ENCODE peak calls at places on chromosomes 11 and 22, in ten cellular contexts. O is GM06990, Z is lower lobe of right lung, T is NB4, P is thyroid gland, E is fibroblast of villous mesenchyme, W is AG09309, X is cardiac fibroblast, K is A549, D is GM12865. L is an unnamed sample.

GRCh38 chr11:79493555-79494171 is 52.8 kb upstream of the TENM4 start:
- DNase-seq in O (peak; percentile 43), T (peak; percentile 64), W (peak; percentile 14), K (peak; percentile 70), E (peak; percentile 54), X (peak; percentile 73), Z (peak; percentile 74), P (peak; percentile 78), D (peak; percentile 73), L (no peak)

GRCh38 chr22:38940985-38941384 is 16.4 kb upstream of the APOBEC3A start:
- DNase-seq in X (no peak), D (peak; percentile 56), O (peak; percentile 39), T (peak; percentile 21), E (no peak), W (no peak), P (no peak), Z (no peak), K (no peak), L (no peak)

GRCh38 chr22:45246060-45246985 is 5.6 kb upstream of the KIAA0930 start:
- DNase-seq in E (peak; percentile 99), W (peak; percentile 94), K (peak; percentile 88), P (no peak), Z (no peak), D (no peak), T (no peak), O (no peak), X (peak; percentile 90), L (no peak)

GRCh38 chr22:45881524-45881875 is 95.5 kb downstream of the WNT7B start:
- DNase-seq in P (no peak), T (no peak), D (no peak), X (no peak), O (no peak), E (no peak), K (no peak), Z (peak; percentile 39), W (no peak), L (no peak)

GRCh38 chr22:35315855-35316745 is 16.4 kb downstream of the TOM1 start:
- DNase-seq in T (no peak), Z (no peak), P (peak; percentile 75), D (no peak), E (no peak), W (no peak), K (no peak), X (no peak), O (no peak), L (no peak)

GRCh38 chr11:27174026-27174425 is 133.4 kb downstream of the BBOX1 start:
- DNase-seq in P (no peak), E (no peak), O (no peak), Z (no peak), K (no peak), D (no peak), T (no peak), W (no peak), X (no peak), L (no peak)

GRCh38 chr22:26457661-26458272 is 25.8 kb downstream of the HPS4 start:
- DNase-seq in K (no peak), Z (no peak), P (no peak), X (no peak), W (no peak), O (no peak), D (no peak), E (no peak), T (no peak), L (no peak)

GRCh38 chr11:75233688-75234295 is 6.8 kb upstream of the TPBGL start:
- DNase-seq in X (peak; percentile 72), W (peak; percentile 3), E (peak; percentile 52), Z (no peak), O (no peak), P (peak; percentile 8), D (peak; percentile 23), K (no peak), T (peak; percentile 62), L (no peak)

GRCh38 chr11:107655607-107656006 is 56.2 kb downstream of the SLN start:
- DNase-seq in D (no peak), X (no peak), E (no peak), T (no peak), W (no peak), K (no peak), P (no peak), Z (no peak), O (no peak), L (no peak)

GRCh38 chr22:44538518-44539315 is 40.7 kb upstream of the RTL6 start:
- DNase-seq in W (no peak), E (no peak), D (no peak), X (no peak), T (no peak), K (no peak), Z (no peak), O (no peak), P (no peak), L (no peak)

GRCh38 chr11:97454988-97455387 is 1065.2 kb downstream of the JRKL start:
- DNase-seq in K (no peak), W (no peak), P (no peak), Z (no peak), T (peak; percentile 12), O (no peak), D (no peak), E (peak; percentile 6), X (peak; percentile 83), L (no peak)
- TF ChIP-seq CTCF in K (no peak), W (no peak), P (no peak), Z (peak; percentile 8), T (no peak), O (no peak), D (no peak), E (peak; percentile 24), X (peak; percentile 68), L (no peak)

DNA sequence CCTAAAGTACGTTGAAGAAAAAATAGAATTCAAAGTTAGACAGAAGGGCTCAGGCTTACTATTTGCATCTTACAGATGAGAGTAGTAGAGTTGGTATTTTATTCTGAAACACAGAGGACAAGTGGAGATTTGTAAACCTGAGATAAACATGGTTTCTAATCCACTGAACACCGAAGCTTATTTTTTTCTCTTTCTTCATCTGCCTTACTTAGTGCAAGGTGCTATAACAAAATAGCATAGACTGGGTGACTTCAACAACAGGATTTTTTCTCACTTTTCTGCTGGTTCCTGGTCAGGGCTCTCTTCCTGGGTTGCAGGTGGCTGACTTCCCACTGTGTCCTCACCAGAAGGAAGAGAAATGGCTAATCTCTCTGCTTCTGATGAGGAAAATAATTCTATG is 2.1 kb upstream of the HBG1 start:
- DNase-seq in P (no peak), X (no peak), E (no peak), T (no peak), Z (no peak), O (no peak), W (no peak), K (no peak), D (no peak), L (no peak)
- H3K4me3 ChIP-seq in P (no peak overlapping the region), X (no peak overlapping the region), E (no peak overlapping the region), T (no peak overlapping the region), Z (no peak overlapping the region), O (no peak overlapping the region), W (no peak overlapping the region), K (no peak overlapping the region), D (no peak overlapping the region), L (no peak overlapping the region)

GRCh38 chr11:73398132-73398526 is 21.9 kb downstream of the RELT start:
- DNase-seq in Z (no peak), K (no peak), X (no peak), E (no peak), O (no peak), P (no peak), T (no peak), D (no peak), W (no peak), L (no peak)
- TF ChIP-seq CTCF in Z (no peak), K (no peak), X (no peak), E (no peak), O (no peak), P (no peak), T (no peak), D (no peak), W (no peak), L (no peak)

GRCh38 chr22:23896166-23896522 is 2.0 kb downstream of the MIF start:
- DNase-seq in W (no peak), K (no peak), O (no peak), D (no peak), X (no peak), T (no peak), E (no peak), Z (no peak), P (no peak), L (no peak)
- H3K4me3 ChIP-seq in W (no peak overlapping the region), K (peak overlapping the region; percentile 81), O (peak overlapping the region; percentile 93), D (peak overlapping the region; percentile 98), X (peak overlapping the region; percentile 92), T (peak overlapping the region; percentile 88), E (no peak overlapping the region), Z (no peak overlapping the region), P (no peak overlapping the region), L (peak overlapping the region; percentile 73)

GRCh38 chr11:119055901-119056300 is 1.1 kb downstream of the HYOU1 start:
- DNase-seq in X (peak; percentile 50), Z (no peak), E (peak; percentile 8), T (peak; percentile 59), P (no peak), W (no peak), K (peak; percentile 57), O (no peak), D (peak; percentile 50), L (no peak)
- TF ChIP-seq CTCF in X (peak; percentile 12), Z (no peak), E (no peak), T (peak; percentile 18), P (no peak), W (peak; percentile 27), K (peak; percentile 22), O (peak; percentile 24), D (no peak), L (no peak)

GRCh38 chr11:2168286-2169000 is 3.2 kb downstream of the TH start:
- DNase-seq in T (no peak), P (no peak), Z (no peak), W (no peak), O (no peak), D (no peak), K (no peak), E (no peak), X (no peak), L (no peak)

GRCh38 chr11:2165571-2165970 is 4.6 kb upstream of the INS start:
- DNase-seq in P (no peak), X (no peak), O (no peak), W (no peak), Z (no peak), K (no peak), T (no peak), E (no peak), D (no peak), L (no peak)

GRCh38 chr11:2167141-2168045 is 4.2 kb downstream of the TH start:
- DNase-seq in X (no peak), D (no peak), W (no peak), Z (no peak), P (no peak), T (no peak), K (no peak), O (no peak), E (no peak), L (no peak)

GRCh38 chr11:2164861-2165555 is 4.0 kb upstream of the INS start:
- DNase-seq in Z (no peak), P (peak; percentile 15), D (no peak), K (no peak), W (no peak), E (no peak), T (no peak), O (no peak), X (no peak), L (no peak)

GRCh38 chr11:2166091-2166851 is 5.3 kb upstream of the INS start:
- DNase-seq in K (no peak), P (peak; percentile 72), T (peak; percentile 37), E (no peak), D (peak; percentile 11), O (no peak), X (no peak), Z (peak; percentile 66), W (no peak), L (no peak)
- H3K4me3 ChIP-seq in K (no peak overlapping the region), P (no peak overlapping the region), T (no peak overlapping the region), E (no peak overlapping the region), D (no peak overlapping the region), O (no peak overlapping the region), X (no peak overlapping the region), Z (peak overlapping the region; percentile 32), W (no peak overlapping the region), L (no peak overlapping the region)

GRCh38 chr11:116698080-116698479 is 74.7 kb downstream of the BUD13 start:
- DNase-seq in T (no peak), X (no peak), W (no peak), Z (no peak), D (no peak), O (no peak), P (no peak), K (no peak), E (no peak), L (no peak)
- TF ChIP-seq CTCF in T (no peak), X (no peak), W (no peak), Z (no peak), D (no peak), O (no peak), P (no peak), K (no peak), E (no peak), L (no peak)